ENCODE peak calls at places on chromosomes 2 and 18, in ten cellular contexts. K is PC-3; L is IMR-90; Q is neuronal stem cell; G is effector memory CD4-positive, alpha-beta T cell; B is thyroid gland; W is CD8-positive, alpha-beta memory T cell; S is CD4-positive, CD25-positive, alpha-beta regulatory T cell; J is foreskin keratinocyte; H is right cardiac atrium. P is an unnamed sample. For H3K4me1 and H3K27me3, the result is how much of the 10 kb centered on the place peaks cover.

GRCh38 chr2:46720592-46721185 is 194.9 kb downstream of the MCFD2 start:
- DNase-seq in K (no peak), L (peak), Q (no peak), G (no peak), B (no peak), W (no peak), S (no peak), J (no peak), H (no peak), P (no peak)

GRCh38 chr18:63850010-63850409 is 37.5 kb upstream of the SERPINB2 start:
- DNase-seq in K (peak), L (peak), Q (peak), G (no peak), B (no peak), W (no peak), S (no peak), J (peak), H (no peak), P (peak)

GRCh38 chr2:235638541-235639192 is 144.8 kb downstream of the AGAP1 start:
- DNase-seq in K (peak), L (no peak), Q (no peak), G (no peak), B (no peak), W (no peak), S (no peak), J (no peak), H (no peak), P (no peak)

GRCh38 chr2:146124741-146125140 is 1604.8 kb upstream of the ZEB2 start:
- DNase-seq in K (peak), L (peak), Q (no peak), G (no peak), B (no peak), W (no peak), S (no peak), J (peak), H (no peak), P (no peak)

GRCh38 chr18:62897153-62897552 is 181.8 kb downstream of the PHLPP1 start:
- DNase-seq in K (peak), L (peak), Q (no peak), G (no peak), B (no peak), W (no peak), S (no peak), J (peak), H (no peak), P (no peak)

GRCh38 chr18:12027046-12027445 is 45.7 kb downstream of the IMPA2 start:
- DNase-seq in K (no peak), L (no peak), Q (no peak), G (no peak), B (peak), W (no peak), S (no peak), J (peak), H (no peak), P (no peak)

GRCh38 chr2:237774811-237775553 is 23.6 kb upstream of the RBM44 start:
- DNase-seq in K (peak), L (peak), Q (peak), G (peak), B (peak), W (peak), S (no peak), J (peak), H (no peak), P (peak)

GRCh38 chr2:234446404-234447076 is 50.3 kb downstream of the ARL4C start:
- DNase-seq in K (no peak), L (no peak), Q (no peak), G (peak), B (peak), W (peak), S (peak), J (peak), H (peak), P (no peak)

GRCh38 chr2:60550151-60550983 is 3.1 kb downstream of the BCL11A start:
- DNase-seq in K (peak), L (peak), Q (no peak), G (no peak), B (peak), W (peak), S (no peak), J (peak), H (peak), P (no peak)

GRCh38 chr2:120858764-120859525 is 123.3 kb downstream of the GLI2 start:
- DNase-seq in K (no peak), L (no peak), Q (peak), G (no peak), B (no peak), W (no peak), S (no peak), J (no peak), H (peak), P (no peak)

GRCh38 chr2:166184789-166185188 is 57.0 kb upstream of the SCN1A start:
- DNase-seq in K (peak), L (peak), Q (no peak), G (no peak), B (no peak), W (no peak), S (no peak), J (peak), H (no peak), P (no peak)

GRCh38 chr2:45302011-45302325 is 292.7 kb upstream of the SIX2 start:
- DNase-seq in K (no peak), L (no peak), Q (no peak), G (no peak), B (peak), W (no peak), S (no peak), J (no peak), H (no peak), P (no peak)

GRCh38 chr2:176251928-176252327 is 17.3 kb upstream of the MTX2 start:
- DNase-seq in K (peak), L (no peak), Q (no peak), G (no peak), B (no peak), W (no peak), S (no peak), J (peak), H (no peak), P (no peak)
- H3K4me1 ChIP-seq in K (under half), L (under half), Q (under half), G (under half), B (under half), W (under half), S (under half), J (under half), H (under half), P (under half)

DNA sequence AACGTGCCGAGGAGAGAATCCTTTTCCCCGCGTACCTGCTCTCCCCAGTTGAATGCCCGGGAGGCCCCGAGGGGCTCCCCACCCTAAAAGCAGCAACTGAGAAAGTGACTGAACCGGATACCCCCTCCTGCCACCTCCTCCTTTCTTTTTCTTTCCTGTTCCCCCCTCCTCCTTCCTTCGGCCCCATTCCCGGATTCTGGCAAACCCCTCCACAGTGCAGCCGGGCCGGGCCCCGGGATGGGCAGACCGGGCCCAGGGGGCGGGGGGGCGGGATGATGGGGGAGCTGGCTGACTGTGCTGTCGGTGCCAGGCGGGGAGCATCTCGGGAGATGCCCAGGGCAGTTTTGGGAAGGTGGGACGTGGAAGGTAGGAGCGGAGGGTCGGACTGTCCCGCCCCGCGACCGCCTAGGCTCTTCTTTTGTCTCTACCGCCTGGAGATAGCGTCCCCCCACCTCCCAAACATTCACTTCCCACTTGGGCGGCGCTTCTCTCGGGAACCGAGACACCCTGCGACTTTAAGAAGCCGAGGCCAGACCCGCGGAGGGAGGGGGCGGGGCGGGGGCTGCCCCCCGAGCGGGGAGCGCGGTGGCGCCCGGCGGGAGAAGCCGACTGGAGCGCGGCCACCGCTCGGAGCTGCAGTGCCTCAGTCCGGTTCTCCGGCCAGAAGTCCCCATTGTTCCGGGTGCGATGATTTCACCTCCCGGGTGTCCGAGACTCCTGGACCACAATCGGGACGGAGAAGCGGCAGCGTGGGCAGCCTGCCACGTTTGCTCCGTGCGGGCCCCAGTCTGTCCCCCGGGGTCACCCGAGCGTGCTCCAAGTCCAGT is 8.2 kb downstream of the DLX2 start:
- DNase-seq in K (peak), L (no peak), Q (peak), G (no peak), B (no peak), W (no peak), S (no peak), J (no peak), H (no peak), P (peak)
- H3K27me3 ChIP-seq in K (under half), L (half or more), Q (half or more), G (half or more), B (half or more), W (half or more), S (half or more), J (under half), H (under half), P (under half)

DNA sequence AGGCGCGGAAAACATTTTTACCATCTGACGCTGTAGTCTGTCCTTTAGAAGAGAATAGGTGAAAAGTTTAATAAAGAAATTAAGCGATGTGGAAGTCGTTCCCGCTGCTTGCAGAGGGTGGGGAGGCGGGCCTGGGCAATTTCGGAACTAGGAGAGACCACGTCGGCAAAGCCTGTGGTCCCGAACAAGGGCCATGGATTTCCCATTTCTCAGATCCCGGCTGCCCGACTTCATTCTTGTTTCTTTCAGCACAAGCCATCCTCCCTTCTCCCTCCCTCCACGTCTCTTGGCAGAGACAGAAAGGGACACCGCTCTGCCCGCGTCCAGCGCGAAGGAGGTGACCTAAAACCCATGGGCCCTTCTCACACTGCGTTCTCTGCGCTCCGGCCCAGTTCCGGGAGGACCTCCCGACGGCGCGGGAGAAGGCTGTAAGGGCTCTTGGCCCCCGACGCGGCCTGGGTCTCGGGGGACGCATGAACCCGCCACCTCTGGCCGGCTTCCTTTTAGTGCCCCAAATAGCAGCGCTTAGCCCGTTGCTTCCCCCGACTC is 2.2 kb upstream of the BCL2L11 start:
- DNase-seq in K (no peak), L (no peak), Q (peak), G (no peak), B (no peak), W (no peak), S (no peak), J (no peak), H (peak), P (no peak)
- H3K4me1 ChIP-seq in K (under half), L (under half), Q (under half), G (under half), B (under half), W (under half), S (half or more), J (under half), H (under half), P (under half)

DNA sequence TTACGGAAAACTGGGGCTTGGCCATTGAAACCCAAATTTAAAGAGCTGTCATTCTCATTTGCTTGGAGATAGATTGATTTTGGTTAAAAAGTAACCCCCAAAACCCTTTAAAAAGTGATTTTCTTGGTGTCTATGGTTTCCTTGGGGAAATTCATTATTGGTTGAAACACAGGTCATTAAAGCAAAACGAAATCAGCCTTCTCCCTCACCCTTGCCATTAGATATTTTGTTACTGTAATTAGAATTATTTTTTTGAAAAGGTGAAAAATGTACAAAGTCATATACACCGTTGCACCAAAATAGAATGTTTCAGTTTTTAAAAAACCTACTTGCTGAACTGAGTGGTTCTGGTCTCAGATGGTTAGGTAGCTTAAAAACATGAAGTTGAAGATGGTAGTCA is 1.9 kb downstream of the SKOR2 start:
- DNase-seq in K (no peak), L (no peak), Q (no peak), G (no peak), B (no peak), W (no peak), S (no peak), J (no peak), H (no peak), P (no peak)
- H3K27me3 ChIP-seq in K (under half), L (half or more), Q (half or more), G (under half), B (under half), W (under half), S (half or more), J (half or more), H (under half), P (half or more)

GRCh38 chr2:167331636-167332232 is 443.5 kb downstream of the XIRP2 start:
- DNase-seq in K (peak), L (no peak), Q (peak), G (no peak), B (no peak), W (no peak), S (no peak), J (no peak), H (peak), P (no peak)

GRCh38 chr2:167332358-167332757 is 444.1 kb downstream of the XIRP2 start:
- DNase-seq in K (peak), L (no peak), Q (no peak), G (no peak), B (no peak), W (no peak), S (no peak), J (no peak), H (no peak), P (no peak)

GRCh38 chr2:167334343-167334742 is 446.1 kb downstream of the XIRP2 start:
- DNase-seq in K (peak), L (no peak), Q (no peak), G (no peak), B (no peak), W (no peak), S (no peak), J (no peak), H (no peak), P (no peak)

GRCh38 chr2:167335627-167336026 is 447.3 kb downstream of the XIRP2 start:
- DNase-seq in K (peak), L (peak), Q (no peak), G (no peak), B (no peak), W (no peak), S (no peak), J (peak), H (no peak), P (no peak)

GRCh38 chr2:167333245-167333644 is 445.0 kb downstream of the XIRP2 start:
- DNase-seq in K (no peak), L (peak), Q (no peak), G (no peak), B (no peak), W (no peak), S (no peak), J (no peak), H (no peak), P (no peak)
- H3K4me1 ChIP-seq in K (under half), L (under half), Q (under half), G (under half), B (under half), W (under half), S (under half), J (under half), H (under half), P (under half)

DNA sequence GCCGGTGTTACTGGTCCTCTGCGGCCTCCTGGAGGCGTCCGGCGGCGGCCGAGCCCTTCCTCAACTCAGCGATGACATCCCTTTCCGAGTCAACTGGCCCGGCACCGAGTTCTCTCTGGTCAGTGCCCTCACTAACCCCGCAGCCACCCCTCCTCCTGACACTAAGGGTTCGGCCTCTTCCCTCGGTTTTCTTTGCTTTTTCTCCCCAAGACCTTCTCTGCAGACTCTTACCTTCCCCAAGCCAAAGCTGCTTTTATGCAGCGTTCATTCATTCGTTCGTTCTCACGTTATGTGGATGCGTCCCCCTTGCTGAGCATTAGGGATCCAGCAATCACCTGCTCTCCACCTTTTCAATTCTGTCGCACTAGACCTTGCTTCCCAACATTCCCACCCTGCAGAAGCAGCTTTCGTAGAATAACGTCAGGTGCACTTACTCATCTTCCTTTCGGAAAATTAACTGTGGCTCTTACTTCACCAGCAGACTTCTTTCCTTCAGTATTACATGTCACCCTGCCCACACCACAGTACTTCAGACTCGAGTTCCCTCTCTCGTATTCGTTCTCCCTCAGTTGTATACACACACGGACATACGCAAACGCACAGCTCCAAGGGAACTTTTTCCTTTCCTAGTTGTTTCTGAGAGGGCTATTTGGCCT is 539 bp downstream of the ERLEC1 start:
- DNase-seq in K (peak), L (peak), Q (no peak), G (no peak), B (no peak), W (peak), S (no peak), J (peak), H (no peak), P (peak)
- H3K27me3 ChIP-seq in K (under half), L (under half), Q (under half), G (under half), B (under half), W (under half), S (under half), J (under half), H (under half), P (under half)

DNA sequence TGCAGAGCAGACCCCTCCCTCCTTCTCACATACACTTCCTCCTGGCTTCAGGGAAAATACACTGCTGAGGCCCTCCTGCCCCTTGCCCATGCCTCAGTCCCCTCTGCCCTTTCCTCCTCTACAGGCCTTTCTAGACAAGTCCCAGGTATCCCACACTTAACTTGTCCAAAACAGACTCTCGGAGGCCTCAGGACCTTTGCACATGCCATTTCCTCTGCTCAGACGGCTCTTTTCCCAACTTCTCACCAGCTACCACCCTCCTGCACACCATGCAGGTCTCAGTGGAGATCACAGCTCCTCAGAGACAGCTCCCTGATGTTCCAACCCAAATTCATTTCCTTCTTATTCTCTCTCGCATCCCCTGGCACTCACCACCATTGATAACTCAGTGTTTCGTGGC is 11.7 kb downstream of the TBC1D8 start:
- DNase-seq in K (no peak), L (no peak), Q (no peak), G (no peak), B (no peak), W (no peak), S (no peak), J (no peak), H (no peak), P (no peak)
- H3K4me1 ChIP-seq in K (under half), L (under half), Q (under half), G (under half), B (under half), W (under half), S (under half), J (under half), H (under half), P (under half)

DNA sequence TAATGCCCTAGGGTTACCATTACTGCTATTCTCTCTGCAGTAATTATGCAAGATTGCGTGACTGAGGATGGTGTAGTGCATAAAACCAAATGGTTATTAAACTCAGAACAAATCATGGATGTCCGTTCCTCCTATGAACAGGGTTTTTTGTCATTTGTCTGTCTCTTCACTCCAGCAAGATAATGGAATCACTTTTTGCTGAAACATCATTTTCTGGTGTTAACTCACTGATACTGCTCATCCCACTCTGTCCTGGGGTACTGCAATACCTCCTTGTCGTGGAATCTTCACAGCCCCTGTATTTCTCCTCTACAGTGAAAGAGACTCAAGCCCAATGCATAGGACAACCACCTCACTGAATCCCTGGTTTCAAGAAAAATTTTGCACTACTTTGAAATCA is 274.9 kb upstream of the ST6GAL2 start:
- DNase-seq in K (no peak), L (no peak), Q (no peak), G (no peak), B (no peak), W (no peak), S (no peak), J (no peak), H (no peak), P (no peak)
- H3K27me3 ChIP-seq in K (half or more), L (under half), Q (under half), G (under half), B (under half), W (under half), S (under half), J (under half), H (under half), P (under half)

DNA sequence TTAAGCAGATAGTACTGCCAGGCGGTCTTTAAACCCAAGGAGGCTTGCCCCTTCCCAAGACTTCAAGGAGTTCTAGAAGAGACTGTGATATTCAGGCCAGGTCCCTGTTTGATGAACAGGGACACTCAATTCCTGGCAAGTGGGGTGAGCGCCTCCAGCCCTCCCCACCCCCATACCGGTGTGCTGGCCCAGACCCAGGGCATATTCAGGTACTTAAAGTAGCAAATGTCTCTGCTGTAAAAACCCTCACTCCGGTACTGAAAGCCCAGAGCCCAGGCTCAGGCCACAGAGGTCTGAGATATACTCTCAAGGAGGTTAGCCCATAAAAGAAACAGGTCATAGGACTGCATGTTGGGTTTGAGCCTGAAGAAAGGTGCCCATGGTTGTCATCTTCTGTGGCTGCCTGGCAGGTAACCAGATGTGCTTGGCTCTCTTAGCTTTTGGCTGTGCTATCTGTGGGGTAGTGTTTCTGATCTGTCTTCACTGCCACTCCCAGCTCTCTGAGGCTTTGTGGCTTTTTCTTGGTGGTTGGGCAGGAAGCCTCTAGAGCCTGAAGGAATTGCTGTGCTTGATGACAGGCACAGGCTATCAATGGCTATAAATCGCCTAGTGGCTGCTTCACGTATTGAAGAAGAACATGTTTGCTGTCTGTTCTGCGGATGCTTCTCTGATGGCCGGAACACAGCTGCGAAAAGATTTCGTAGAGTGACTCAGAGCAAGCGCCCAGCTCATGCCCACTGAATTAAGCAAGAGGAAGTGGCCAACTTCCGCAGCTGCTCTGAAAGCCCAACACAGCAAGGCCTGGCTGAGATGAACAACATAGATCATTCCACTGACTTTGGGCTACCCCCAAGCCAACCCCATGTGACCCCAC is 63.3 kb upstream of the ALPP start:
- DNase-seq in K (peak), L (peak), Q (no peak), G (peak), B (peak), W (peak), S (peak), J (peak), H (no peak), P (peak)
- H3K4me1 ChIP-seq in K (under half), L (under half), Q (under half), G (half or more), B (under half), W (half or more), S (half or more), J (under half), H (under half), P (under half)

GRCh38 chr2:96131818-96132745 is 6.2 kb downstream of the ASTL start:
- DNase-seq in K (no peak), L (no peak), Q (no peak), G (no peak), B (no peak), W (no peak), S (no peak), J (no peak), H (peak), P (no peak)
- H3K27me3 ChIP-seq in K (under half), L (half or more), Q (under half), G (under half), B (under half), W (under half), S (under half), J (under half), H (under half), P (under half)